ENCODE peak calls at places on chromosomes 16 and 17, in nine cellular contexts. One of them, this sample, is unnamed.

GRCh38 chr17:17398188-17398927 is 78.4 kb upstream of the MED9 start:
- DNase-seq in NCI-H460: no peak
- DNase-seq in GM10248: no peak
- DNase-seq in K562: no peak
- DNase-seq in BE2C: no peak
- DNase-seq in EL: no peak
- DNase-seq in cardiac fibroblast: peak
- DNase-seq in astrocyte of the spinal cord: peak
- DNase-seq in T-helper 1 cell: no peak
- DNase-seq in this sample: no peak

GRCh38 chr16:82862057-82862456 is 235.3 kb downstream of the CDH13 start:
- DNase-seq in BE2C: no peak
- DNase-seq in astrocyte of the spinal cord: no peak
- DNase-seq in cardiac fibroblast: no peak
- DNase-seq in GM10248: no peak
- DNase-seq in K562: no peak
- DNase-seq in T-helper 1 cell: no peak
- DNase-seq in EL: no peak
- DNase-seq in NCI-H460: no peak
- DNase-seq in this sample: no peak

GRCh38 chr17:75288784-75289121 is 480 bp downstream of the SLC25A19 start:
- DNase-seq in T-helper 1 cell: no peak
- DNase-seq in GM10248: peak
- DNase-seq in cardiac fibroblast: no peak
- DNase-seq in NCI-H460: no peak
- DNase-seq in K562: peak
- DNase-seq in BE2C: peak
- DNase-seq in EL: peak
- DNase-seq in astrocyte of the spinal cord: no peak
- DNase-seq in this sample: no peak

GRCh38 chr17:82242977-82243647 is 14.3 kb downstream of the SLC16A3 start:
- DNase-seq in NCI-H460: no peak
- DNase-seq in cardiac fibroblast: peak
- DNase-seq in BE2C: peak
- DNase-seq in EL: peak
- DNase-seq in T-helper 1 cell: no peak
- DNase-seq in astrocyte of the spinal cord: peak
- DNase-seq in GM10248: no peak
- DNase-seq in K562: no peak
- DNase-seq in this sample: no peak

GRCh38 chr16:75065149-75065807 is 51.3 kb downstream of the LDHD start:
- DNase-seq in GM10248: no peak
- DNase-seq in NCI-H460: peak
- DNase-seq in BE2C: no peak
- DNase-seq in cardiac fibroblast: no peak
- DNase-seq in T-helper 1 cell: no peak
- DNase-seq in EL: no peak
- DNase-seq in astrocyte of the spinal cord: no peak
- DNase-seq in K562: peak
- DNase-seq in this sample: peak

GRCh38 chr17:57955183-57955952 is at the start of gene CUEDC1:
- DNase-seq in astrocyte of the spinal cord: peak
- DNase-seq in EL: peak
- DNase-seq in NCI-H460: peak
- DNase-seq in BE2C: peak
- DNase-seq in GM10248: peak
- DNase-seq in K562: peak
- DNase-seq in T-helper 1 cell: peak
- DNase-seq in cardiac fibroblast: peak
- DNase-seq in this sample: peak

GRCh38 chr16:23479138-23479537 is 26.1 kb upstream of the COG7 start:
- DNase-seq in BE2C: no peak
- DNase-seq in astrocyte of the spinal cord: no peak
- DNase-seq in NCI-H460: no peak
- DNase-seq in cardiac fibroblast: no peak
- DNase-seq in GM10248: no peak
- DNase-seq in T-helper 1 cell: no peak
- DNase-seq in K562: no peak
- DNase-seq in EL: no peak
- DNase-seq in this sample: no peak

GRCh38 chr17:81251943-81252301 is 12.8 kb downstream of the NDUFAF8 start:
- DNase-seq in GM10248: no peak
- DNase-seq in astrocyte of the spinal cord: no peak
- DNase-seq in NCI-H460: no peak
- DNase-seq in BE2C: peak
- DNase-seq in T-helper 1 cell: no peak
- DNase-seq in K562: no peak
- DNase-seq in EL: no peak
- DNase-seq in cardiac fibroblast: no peak
- DNase-seq in this sample: no peak

GRCh38 chr17:12680993-12681392 is 15.3 kb downstream of the MYOCD start:
- DNase-seq in cardiac fibroblast: no peak
- DNase-seq in BE2C: no peak
- DNase-seq in GM10248: no peak
- DNase-seq in NCI-H460: no peak
- DNase-seq in K562: no peak
- DNase-seq in T-helper 1 cell: no peak
- DNase-seq in EL: no peak
- DNase-seq in astrocyte of the spinal cord: no peak
- DNase-seq in this sample: no peak

GRCh38 chr17:33990943-33991706 is 264.0 kb upstream of the CCL2 start:
- DNase-seq in T-helper 1 cell: no peak
- DNase-seq in astrocyte of the spinal cord: no peak
- DNase-seq in cardiac fibroblast: no peak
- DNase-seq in NCI-H460: no peak
- DNase-seq in K562: peak
- DNase-seq in GM10248: no peak
- DNase-seq in BE2C: peak
- DNase-seq in EL: peak
- DNase-seq in this sample: no peak

GRCh38 chr16:84041421-84041820 is 1.2 kb downstream of the SLC38A8 start:
- DNase-seq in NCI-H460: no peak
- DNase-seq in K562: no peak
- DNase-seq in BE2C: no peak
- DNase-seq in T-helper 1 cell: no peak
- DNase-seq in GM10248: no peak
- DNase-seq in cardiac fibroblast: no peak
- DNase-seq in astrocyte of the spinal cord: no peak
- DNase-seq in EL: no peak
- DNase-seq in this sample: no peak

GRCh38 chr17:50533720-50534148 is 1.2 kb downstream of the EPN3 start:
- DNase-seq in GM10248: no peak
- DNase-seq in BE2C: peak
- DNase-seq in astrocyte of the spinal cord: no peak
- DNase-seq in cardiac fibroblast: no peak
- DNase-seq in EL: peak
- DNase-seq in K562: no peak
- DNase-seq in NCI-H460: no peak
- DNase-seq in T-helper 1 cell: no peak
- DNase-seq in this sample: no peak

GRCh38 chr16:87806246-87806607 is 40.4 kb upstream of the KLHDC4 start:
- DNase-seq in T-helper 1 cell: no peak
- DNase-seq in K562: no peak
- DNase-seq in GM10248: no peak
- DNase-seq in cardiac fibroblast: peak
- DNase-seq in EL: peak
- DNase-seq in astrocyte of the spinal cord: no peak
- DNase-seq in NCI-H460: no peak
- DNase-seq in BE2C: no peak
- DNase-seq in this sample: no peak